ENCODE peak calls at places on chromosomes 16 and 17, in four cellular contexts. K is NCI-H1930, G is OCI-LY7, P is AML-193. Y is an unnamed sample.

GRCh38 chr16:85354623-85355514 is 242.6 kb upstream of the CIBAR2 start:
- DNase-seq in K (no peak), G (no peak), P (no peak), Y (no peak)

GRCh38 chr17:43444223-43445008 is 39.4 kb upstream of the DHX8 start:
- DNase-seq in K (no peak), G (no peak), P (no peak), Y (no peak)

GRCh38 chr16:89575247-89576172 is at the start of gene CPNE7:
- DNase-seq in K (no peak), G (no peak), P (no peak), Y (no peak)

GRCh38 chr17:74176546-74177001 is 26.9 kb upstream of the RPL38 start:
- DNase-seq in K (peak), G (peak), P (peak), Y (peak)

GRCh38 chr17:19766421-19767270 is 18.5 kb upstream of the ALDH3A1 start:
- DNase-seq in K (peak), G (peak), P (peak), Y (peak)

GRCh38 chr17:42098747-42099399 is 600 bp upstream of the ZNF385C start:
- DNase-seq in K (no peak), G (no peak), P (no peak), Y (no peak)

GRCh38 chr16:79656537-79657115 is 56.1 kb upstream of the MAF start:
- DNase-seq in K (no peak), G (no peak), P (no peak), Y (no peak)

GRCh38 chr17:75645889-75646625 is 12.8 kb downstream of the SMIM5 start:
- DNase-seq in K (no peak), G (no peak), P (no peak), Y (no peak)

GRCh38 chr16:68197250-68197649 is 38.7 kb downstream of the ESRP2 start:
- DNase-seq in K (no peak), G (no peak), P (no peak), Y (no peak)

GRCh38 chr16:75703341-75703740 is 2.1 kb upstream of the DUXB start:
- DNase-seq in K (no peak), G (no peak), P (no peak), Y (no peak)

GRCh38 chr16:2472885-2473284 is 1.8 kb downstream of the NTN3 start:
- DNase-seq in K (no peak), G (no peak), P (no peak), Y (peak)

GRCh38 chr17:8836821-8837426 is 30.6 kb downstream of the PIK3R6 start:
- DNase-seq in K (no peak), G (no peak), P (no peak), Y (no peak)

Y was measured in NB4.